ENCODE peak calls at places on chromosomes 11 and 22, in nine cellular contexts. J is endothelial cell of umbilical vein, T is H1, O is transverse colon, P is right lobe of liver, Q is stomach, U is prostate gland, I is tibial nerve, A is ovary. Y is an unnamed sample.

GRCh38 chr11:128928400-128928799 is 14.3 kb downstream of the TP53AIP1 start:
- DNase-seq in J (no peak), T (no peak), O (peak; percentile 47), P (no peak), Q (no peak), U (no peak), I (no peak), A (no peak), Y (no peak)

GRCh38 chr11:33835143-33835878 is 56.6 kb downstream of the LMO2 start:
- DNase-seq in J (peak; percentile 37), T (no peak), O (no peak), P (no peak), Q (no peak), U (no peak), I (peak; percentile 21), A (no peak), Y (peak; percentile 52)

GRCh38 chr22:46626911-46627805 is 7.0 kb downstream of the GRAMD4 start:
- DNase-seq in J (no peak), T (peak; percentile 54), O (no peak), P (peak; percentile 21), Q (no peak), U (peak; percentile 86), I (no peak), A (no peak), Y (no peak)

GRCh38 chr11:24496371-24496727 is 504 bp upstream of the LUZP2 start:
- DNase-seq in J (no peak), T (no peak), O (no peak), P (no peak), Q (no peak), U (no peak), I (no peak), A (no peak), Y (no peak)

GRCh38 chr11:101470881-101471535 is 112.8 kb downstream of the TRPC6 start:
- DNase-seq in J (no peak), T (no peak), O (no peak), P (no peak), Q (no peak), U (no peak), I (no peak), A (no peak), Y (no peak)

GRCh38 chr11:61907282-61907681 is 10.1 kb downstream of the RAB3IL1 start:
- DNase-seq in J (no peak), T (no peak), O (no peak), P (peak; percentile 14), Q (no peak), U (no peak), I (no peak), A (peak; percentile 27), Y (no peak)

GRCh38 chr11:128716231-128716630 is 22.4 kb downstream of the FLI1 start:
- DNase-seq in J (no peak), T (no peak), O (no peak), P (no peak), Q (no peak), U (no peak), I (no peak), A (no peak), Y (no peak)

GRCh38 chr22:22074634-22075381 is 92.2 kb upstream of the TOP3B start:
- DNase-seq in J (no peak), T (no peak), O (no peak), P (peak; percentile 79), Q (no peak), U (no peak), I (no peak), A (no peak), Y (no peak)

GRCh38 chr11:102305352-102306047 is 11.8 kb upstream of the BIRC3 start:
- DNase-seq in J (no peak), T (no peak), O (no peak), P (no peak), Q (no peak), U (no peak), I (no peak), A (no peak), Y (no peak)

GRCh38 chr11:95923730-95924413 is at the start of gene MTMR2:
- DNase-seq in J (peak; percentile 82), T (peak; percentile 38), O (peak; percentile 77), P (peak; percentile 76), Q (peak; percentile 75), U (peak; percentile 60), I (peak; percentile 50), A (peak; percentile 83), Y (peak; percentile 76)

GRCh38 chr22:42889290-42889689 is 32.2 kb upstream of the ARFGAP3 start:
- DNase-seq in J (no peak), T (no peak), O (no peak), P (no peak), Q (no peak), U (no peak), I (peak; percentile 17), A (no peak), Y (no peak)
- TF ChIP-seq POLR2A in J (no peak), T (no peak), O (no peak), P (no peak), Q (no peak), U (no peak), I (no peak), A (no peak), Y (no peak)

GRCh38 chr11:120108785-120109168 is 29.1 kb downstream of the TRIM29 start:
- DNase-seq in J (no peak), T (no peak), O (no peak), P (no peak), Q (no peak), U (no peak), I (no peak), A (no peak), Y (no peak)

GRCh38 chr11:120109531-120109930 is 28.4 kb downstream of the TRIM29 start:
- DNase-seq in J (no peak), T (no peak), O (no peak), P (no peak), Q (no peak), U (no peak), I (no peak), A (no peak), Y (no peak)

GRCh38 chr11:120106354-120106753 is 31.6 kb downstream of the TRIM29 start:
- DNase-seq in J (no peak), T (no peak), O (no peak), P (no peak), Q (no peak), U (no peak), I (no peak), A (no peak), Y (no peak)

GRCh38 chr11:120105576-120105975 is 32.3 kb downstream of the TRIM29 start:
- DNase-seq in J (no peak), T (no peak), O (no peak), P (no peak), Q (no peak), U (no peak), I (no peak), A (no peak), Y (no peak)

DNA sequence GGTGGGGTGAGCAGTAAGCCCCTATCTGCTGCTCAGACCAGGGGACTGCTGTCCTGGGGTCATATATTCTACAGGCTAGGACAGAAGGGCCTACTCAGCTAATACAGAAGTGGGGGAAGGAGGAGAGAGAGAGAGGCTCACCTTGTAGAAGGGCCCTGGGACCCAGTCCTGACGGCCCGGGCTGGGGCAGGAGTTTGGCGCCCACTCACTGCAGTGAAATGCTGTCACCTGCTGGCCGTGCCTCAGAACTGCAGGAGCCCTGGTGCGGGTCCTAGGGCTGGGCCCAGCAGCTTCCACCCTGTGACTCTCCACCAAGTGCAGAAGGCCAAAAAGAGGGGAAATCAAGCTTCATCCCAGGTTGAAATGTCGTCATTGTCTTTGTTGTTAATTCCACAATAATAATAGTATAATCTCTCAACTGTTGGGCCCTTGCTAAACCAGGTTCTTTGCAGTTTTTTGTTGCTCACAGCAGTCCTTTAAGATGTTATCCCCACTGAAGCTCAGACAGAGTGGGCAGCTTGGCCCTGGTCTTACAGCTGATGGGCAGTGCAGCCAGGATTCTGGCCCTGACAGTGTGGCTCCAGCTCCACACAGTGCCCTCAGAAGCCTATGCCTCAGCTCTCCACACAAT is 29.6 kb downstream of the TRIM29 start:
- DNase-seq in J (peak; percentile 42), T (peak; percentile 46), O (peak; percentile 75), P (peak; percentile 71), Q (peak; percentile 80), U (peak; percentile 67), I (peak; percentile 76), A (peak; percentile 57), Y (peak; percentile 81)
- TF ChIP-seq CTCF in J (peak; percentile 99), T (peak; percentile 99), O (peak; percentile 98), P (peak; percentile 99), Q (peak; percentile 97), U (peak; percentile 99), I (peak; percentile 97), A (peak; percentile 95), Y (peak; percentile 99)

GRCh38 chr11:47165294-47165840 is 11.3 kb downstream of the ARFGAP2 start:
- DNase-seq in J (no peak), T (no peak), O (no peak), P (no peak), Q (no peak), U (no peak), I (no peak), A (no peak), Y (no peak)

GRCh38 chr11:47163898-47164297 is 12.8 kb downstream of the ARFGAP2 start:
- DNase-seq in J (no peak), T (no peak), O (no peak), P (no peak), Q (no peak), U (no peak), I (no peak), A (no peak), Y (no peak)

GRCh38 chr11:47163198-47163597 is 13.5 kb downstream of the ARFGAP2 start:
- DNase-seq in J (no peak), T (no peak), O (no peak), P (no peak), Q (no peak), U (no peak), I (no peak), A (no peak), Y (no peak)

GRCh38 chr11:47162426-47162825 is 14.3 kb downstream of the ARFGAP2 start:
- DNase-seq in J (no peak), T (no peak), O (no peak), P (no peak), Q (no peak), U (no peak), I (no peak), A (no peak), Y (no peak)

GRCh38 chr11:47164321-47164720 is 12.4 kb downstream of the ARFGAP2 start:
- DNase-seq in J (no peak), T (no peak), O (no peak), P (no peak), Q (no peak), U (no peak), I (no peak), A (no peak), Y (no peak)
- TF ChIP-seq POLR2A in J (no peak), T (peak; percentile 36), O (no peak), P (no peak), Q (no peak), U (no peak), I (no peak), A (no peak), Y (no peak)

DNA sequence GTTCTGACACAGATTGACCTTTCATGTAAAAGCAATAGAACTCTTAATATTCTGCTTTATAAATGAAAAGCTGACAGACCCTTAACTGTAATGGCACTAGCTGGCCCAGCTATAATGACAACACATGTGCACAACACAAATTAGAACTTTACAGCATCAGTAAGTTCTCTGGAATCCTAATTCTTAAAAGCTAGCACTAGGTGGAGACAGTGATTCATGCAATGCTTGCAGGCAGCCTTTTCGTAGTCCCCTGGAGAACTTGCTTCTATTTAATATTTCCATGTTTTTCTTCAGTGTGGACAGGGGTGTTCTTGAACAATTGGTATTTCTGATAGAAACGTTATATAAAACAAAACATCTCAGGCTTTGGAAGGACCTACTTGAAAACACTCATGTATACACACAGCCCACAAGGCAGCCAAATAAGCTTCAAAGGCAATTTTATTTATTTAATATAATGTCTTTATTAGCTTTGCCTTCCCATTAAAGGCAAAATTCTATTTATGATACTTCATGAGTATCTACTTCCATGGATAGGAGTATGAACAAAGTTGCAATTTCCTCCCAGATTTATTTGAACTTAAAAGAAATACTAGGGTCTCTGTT is 374.3 kb upstream of the MPPED2 start:
- DNase-seq in J (peak; percentile 4), T (no peak), O (no peak), P (no peak), Q (no peak), U (no peak), I (no peak), A (no peak), Y (peak; percentile 19)
- TF ChIP-seq CTCF in J (no peak), T (peak; percentile 75), O (no peak), P (peak; percentile 68), Q (no peak), U (peak; percentile 34), I (peak; percentile 16), A (no peak), Y (peak; percentile 69)